ENCODE peak calls at places on chromosomes 2 and 18, in seven cellular contexts. G is upper lobe of right lung; Z is psoas muscle; Y is CD4-positive, alpha-beta T cell; T is SJSA1; I is body of pancreas; O is Karpas-422. L is an unnamed sample. For H3K9me3, the result is how much of the 10 kb centered on the place peaks cover.

GRCh38 chr2:86221066-86221684 is 21.9 kb downstream of the MRPL35 start:
- DNase-seq in G (no peak), Z (no peak), Y (peak), T (no peak), I (peak), O (peak), L (no peak)

GRCh38 chr2:201779996-201780673 is 598 bp downstream of the ALS2 start:
- DNase-seq in G (no peak), Z (no peak), Y (no peak), T (no peak), I (no peak), O (peak), L (no peak)

GRCh38 chr2:9318461-9319337 is 104.6 kb downstream of the ITGB1BP1 start:
- DNase-seq in G (no peak), Z (peak), Y (no peak), T (no peak), I (peak), O (no peak), L (peak)

GRCh38 chr2:12330916-12331315 is 385.8 kb upstream of the TRIB2 start:
- DNase-seq in G (no peak), Z (no peak), Y (no peak), T (no peak), I (no peak), O (no peak), L (no peak)

GRCh38 chr18:48213791-48214190 is 195.4 kb downstream of the ZBTB7C start:
- DNase-seq in G (no peak), Z (no peak), Y (no peak), T (no peak), I (no peak), O (no peak), L (no peak)

GRCh38 chr2:55120634-55121359 is 70.5 kb upstream of the RTN4 start:
- DNase-seq in G (peak), Z (peak), Y (no peak), T (peak), I (no peak), O (no peak), L (no peak)

GRCh38 chr2:1047485-1047884 is 96.8 kb downstream of the SNTG2 start:
- DNase-seq in G (no peak), Z (no peak), Y (no peak), T (no peak), I (no peak), O (peak), L (no peak)

GRCh38 chr2:204258900-204259299 is 286.4 kb upstream of the PARD3B start:
- DNase-seq in G (no peak), Z (no peak), Y (no peak), T (no peak), I (no peak), O (no peak), L (no peak)

GRCh38 chr2:119710281-119710680 is 31.3 kb downstream of the TMEM177 start:
- DNase-seq in G (no peak), Z (no peak), Y (no peak), T (no peak), I (no peak), O (no peak), L (no peak)

GRCh38 chr2:67564626-67565025 is 167.5 kb downstream of the ETAA1 start:
- DNase-seq in G (no peak), Z (no peak), Y (no peak), T (no peak), I (peak), O (no peak), L (no peak)

GRCh38 chr2:23489471-23490400 is 104.8 kb downstream of the KLHL29 start:
- DNase-seq in G (peak), Z (no peak), Y (no peak), T (no peak), I (no peak), O (peak), L (peak)

GRCh38 chr2:188978291-188979081 is 4.3 kb downstream of the COL3A1 start:
- DNase-seq in G (no peak), Z (no peak), Y (no peak), T (peak), I (no peak), O (no peak), L (no peak)

GRCh38 chr2:193793914-193794313 is 1599.2 kb upstream of the TMEFF2 start:
- DNase-seq in G (no peak), Z (no peak), Y (no peak), T (no peak), I (no peak), O (no peak), L (no peak)

GRCh38 chr2:9941196-9941995 is 10.1 kb upstream of the GRHL1 start:
- DNase-seq in G (no peak), Z (no peak), Y (no peak), T (no peak), I (no peak), O (no peak), L (no peak)

GRCh38 chr2:164479460-164479859 is 141.8 kb downstream of the GRB14 start:
- DNase-seq in G (no peak), Z (no peak), Y (no peak), T (no peak), I (no peak), O (no peak), L (no peak)

GRCh38 chr2:46769809-46770208 is 145.8 kb downstream of the MCFD2 start:
- DNase-seq in G (no peak), Z (no peak), Y (no peak), T (no peak), I (no peak), O (no peak), L (no peak)

GRCh38 chr2:104250635-104251034 is 603.3 kb upstream of the POU3F3 start:
- DNase-seq in G (no peak), Z (no peak), Y (no peak), T (no peak), I (no peak), O (no peak), L (no peak)

GRCh38 chr2:39803839-39804238 is 24.8 kb upstream of the THUMPD2 start:
- DNase-seq in G (no peak), Z (no peak), Y (no peak), T (no peak), I (no peak), O (no peak), L (no peak)

GRCh38 chr2:113127646-113128385 is 418 bp downstream of the IL1RN start:
- DNase-seq in G (no peak), Z (no peak), Y (no peak), T (no peak), I (no peak), O (no peak), L (no peak)

GRCh38 chr2:159124931-159125467 is 156.6 kb downstream of the TANC1 start:
- DNase-seq in G (no peak), Z (no peak), Y (no peak), T (no peak), I (no peak), O (no peak), L (no peak)

GRCh38 chr2:110770308-110770695 is 37.9 kb downstream of the ACOXL start:
- DNase-seq in G (no peak), Z (no peak), Y (no peak), T (no peak), I (peak), O (no peak), L (no peak)

GRCh38 chr2:36858551-36859365 is 107.6 kb downstream of the STRN start:
- DNase-seq in G (no peak), Z (no peak), Y (no peak), T (no peak), I (no peak), O (no peak), L (no peak)

GRCh38 chr2:80050246-80050645 is 254.3 kb downstream of the LRRTM1 start:
- DNase-seq in G (no peak), Z (no peak), Y (no peak), T (no peak), I (peak), O (no peak), L (no peak)

GRCh38 chr2:59575191-59575590 is 978.3 kb downstream of the BCL11A start:
- DNase-seq in G (no peak), Z (no peak), Y (no peak), T (no peak), I (no peak), O (no peak), L (no peak)

GRCh38 chr2:44087714-44088092 is 81.0 kb upstream of the PPM1B start:
- DNase-seq in G (no peak), Z (no peak), Y (no peak), T (no peak), I (peak), O (no peak), L (no peak)

GRCh38 chr2:29606105-29606871 is 315.1 kb downstream of the ALK start:
- DNase-seq in G (no peak), Z (no peak), Y (no peak), T (peak), I (no peak), O (no peak), L (no peak)

GRCh38 chr2:187477041-187477440 is 29.0 kb upstream of the CALCRL start:
- DNase-seq in G (no peak), Z (no peak), Y (no peak), T (no peak), I (no peak), O (no peak), L (no peak)

GRCh38 chr2:172813314-172813888 is 77.8 kb downstream of the RAPGEF4 start:
- DNase-seq in G (no peak), Z (no peak), Y (no peak), T (no peak), I (peak), O (no peak), L (no peak)

GRCh38 chr2:105383456-105383855 is 15.4 kb downstream of the FHL2 start:
- DNase-seq in G (no peak), Z (no peak), Y (no peak), T (no peak), I (no peak), O (no peak), L (no peak)

GRCh38 chr2:163455815-163456214 is 280.0 kb downstream of the FIGN start:
- DNase-seq in G (no peak), Z (no peak), Y (no peak), T (no peak), I (no peak), O (no peak), L (no peak)

GRCh38 chr2:102764083-102764482 is 2.3 kb downstream of the TMEM182 start:
- DNase-seq in G (no peak), Z (no peak), Y (no peak), T (no peak), I (no peak), O (no peak), L (no peak)

GRCh38 chr2:76870011-76870410 is 652.2 kb downstream of the LRRTM4 start:
- DNase-seq in G (no peak), Z (no peak), Y (no peak), T (no peak), I (no peak), O (no peak), L (no peak)

GRCh38 chr18:57542126-57542525 is 44.4 kb downstream of the FECH start:
- DNase-seq in G (no peak), Z (no peak), Y (no peak), T (no peak), I (no peak), O (no peak), L (no peak)

GRCh38 chr18:55790296-55790695 is 202.3 kb upstream of the TCF4 start:
- DNase-seq in G (no peak), Z (no peak), Y (no peak), T (peak), I (no peak), O (no peak), L (no peak)

GRCh38 chr18:34158881-34159690 is 65.6 kb downstream of the NOL4 start:
- DNase-seq in G (peak), Z (peak), Y (no peak), T (peak), I (peak), O (no peak), L (peak)

GRCh38 chr2:11056614-11057013 is 98.7 kb upstream of the SLC66A3 start:
- DNase-seq in G (no peak), Z (no peak), Y (no peak), T (peak), I (no peak), O (no peak), L (no peak)

GRCh38 chr2:26469092-26469710 is 8.7 kb downstream of the OTOF start:
- DNase-seq in G (no peak), Z (peak), Y (peak), T (no peak), I (peak), O (peak), L (peak)

GRCh38 chr18:24986611-24987270 is 365.2 kb downstream of the ZNF521 start:
- DNase-seq in G (no peak), Z (no peak), Y (no peak), T (no peak), I (no peak), O (no peak), L (no peak)

GRCh38 chr18:49988101-49988500 is 174.8 kb upstream of the ACAA2 start:
- DNase-seq in G (no peak), Z (no peak), Y (no peak), T (no peak), I (no peak), O (no peak), L (no peak)

DNA sequence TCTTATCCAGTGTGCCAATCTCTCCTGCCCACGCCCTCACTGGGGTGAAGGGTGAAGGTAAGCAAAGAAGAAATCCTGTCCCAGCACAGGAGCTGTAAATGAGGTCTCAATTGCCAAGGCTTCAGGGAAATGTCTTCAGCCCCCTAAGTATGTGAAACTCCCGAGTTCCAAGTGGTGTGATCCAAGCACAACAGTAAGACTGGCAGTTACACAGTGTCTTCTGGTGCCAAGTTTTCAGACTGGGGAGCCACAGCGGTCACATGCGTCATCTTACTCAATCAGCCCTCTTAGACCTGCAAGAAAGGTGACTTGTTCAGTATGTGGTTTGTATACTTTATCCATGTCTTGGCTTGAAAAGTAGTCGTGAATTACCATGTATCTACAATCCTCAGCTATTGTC is 55.0 kb upstream of the SPRED2 start:
- DNase-seq in G (no peak), Z (no peak), Y (no peak), T (no peak), I (no peak), O (no peak), L (no peak)
- H3K9me3 ChIP-seq in G (under half), Z (under half), Y (under half), T (under half), I (under half), O (under half), L (under half)

GRCh38 chr18:71849407-71849806 is 694.7 kb downstream of the CBLN2 start:
- DNase-seq in G (no peak), Z (peak), Y (no peak), T (no peak), I (no peak), O (peak), L (no peak)
- H3K9me3 ChIP-seq in G (under half), Z (under half), Y (under half), T (under half), I (under half), O (half or more), L (under half)

DNA sequence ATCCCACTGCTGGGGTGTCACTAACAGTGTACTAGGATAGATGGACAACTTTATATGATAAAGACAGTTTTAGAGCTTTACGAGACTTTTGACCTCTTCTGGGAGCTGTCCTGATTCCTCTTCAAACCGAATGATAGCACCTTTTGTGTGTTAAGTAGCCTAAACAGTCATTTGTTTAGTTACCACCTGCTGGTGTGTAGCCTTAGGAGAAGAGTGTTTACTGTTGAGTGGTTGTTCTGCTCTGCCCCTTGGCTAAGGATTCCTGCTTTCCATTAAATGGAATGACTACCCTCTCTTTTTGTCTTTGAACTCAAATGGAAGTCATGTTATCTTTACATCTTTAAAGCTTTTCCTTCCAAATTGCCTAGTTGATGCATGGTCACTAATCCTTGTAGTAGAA is 28.0 kb upstream of the MGAT5 start:
- DNase-seq in G (no peak), Z (no peak), Y (no peak), T (no peak), I (no peak), O (no peak), L (no peak)
- H3K9me3 ChIP-seq in G (under half), Z (under half), Y (under half), T (under half), I (under half), O (under half), L (under half)

GRCh38 chr2:142176941-142177340 is 46.1 kb upstream of the LRP1B start:
- DNase-seq in G (no peak), Z (no peak), Y (no peak), T (no peak), I (no peak), O (no peak), L (no peak)
- H3K9me3 ChIP-seq in G (under half), Z (under half), Y (under half), T (under half), I (under half), O (under half), L (under half)

GRCh38 chr18:73214970-73215369 is 347.2 kb upstream of the NETO1 start:
- DNase-seq in G (no peak), Z (no peak), Y (no peak), T (no peak), I (no peak), O (no peak), L (peak)

GRCh38 chr18:73220639-73221038 is 352.9 kb upstream of the NETO1 start:
- DNase-seq in G (no peak), Z (no peak), Y (no peak), T (no peak), I (no peak), O (no peak), L (no peak)

GRCh38 chr18:73218293-73218692 is 350.5 kb upstream of the NETO1 start:
- DNase-seq in G (no peak), Z (no peak), Y (no peak), T (no peak), I (no peak), O (no peak), L (no peak)
- H3K9me3 ChIP-seq in G (under half), Z (under half), Y (under half), T (under half), I (under half), O (half or more), L (under half)